ENCODE peak calls at places on chromosome 19, in nine cellular contexts. B is lung microvascular endothelial cell; W is hippocampal formation; K is anterior cingulate cortex; Y is activated CD4-positive, alpha-beta T cell treated with anti-CD3 and anti-CD28 coated beads, Interleukin-2, amount 50 U/mL, for 1 hour; G is Ammon's horn; A is T-helper 9 cell; D is effector memory CD8-positive, alpha-beta T cell; C is astrocyte. E is an unnamed sample.

GRCh38 chr19:31330761-31331160 is 18.5 kb downstream of the TSHZ3 start:
- DNase-seq in B (no peak), W (no peak), K (no peak), Y (no peak), G (no peak), A (no peak), D (no peak), C (no peak), E (no peak)

GRCh38 chr19:342801-343421 is 1.7 kb downstream of the MIER2 start:
- DNase-seq in B (peak), W (no peak), K (no peak), Y (no peak), G (peak), A (no peak), D (no peak), C (peak), E (no peak)

GRCh38 chr19:7947939-7948338 is 4.5 kb upstream of the TIMM44 start:
- DNase-seq in B (no peak), W (no peak), K (no peak), Y (no peak), G (peak), A (no peak), D (no peak), C (peak), E (no peak)

GRCh38 chr19:6058411-6059201 is 51.7 kb downstream of the RFX2 start:
- DNase-seq in B (no peak), W (no peak), K (no peak), Y (no peak), G (no peak), A (no peak), D (no peak), C (no peak), E (no peak)

GRCh38 chr19:16522559-16523377 is 19.5 kb downstream of the CHERP start:
- DNase-seq in B (no peak), W (no peak), K (no peak), Y (no peak), G (no peak), A (no peak), D (no peak), C (no peak), E (no peak)

GRCh38 chr19:47306303-47306702 is 3.4 kb upstream of the C5AR1 start:
- DNase-seq in B (no peak), W (no peak), K (no peak), Y (no peak), G (no peak), A (no peak), D (no peak), C (no peak), E (no peak)

GRCh38 chr19:37997911-37998344 is 90.9 kb downstream of the SIPA1L3 start:
- DNase-seq in B (peak), W (no peak), K (no peak), Y (no peak), G (no peak), A (no peak), D (no peak), C (peak), E (no peak)

GRCh38 chr19:31262673-31263308 is 86.4 kb downstream of the TSHZ3 start:
- DNase-seq in B (no peak), W (no peak), K (no peak), Y (no peak), G (no peak), A (no peak), D (no peak), C (no peak), E (no peak)

GRCh38 chr19:46630806-46631205 is 5.2 kb downstream of the GNG8 start:
- DNase-seq in B (no peak), W (no peak), K (no peak), Y (no peak), G (no peak), A (no peak), D (no peak), C (no peak), E (no peak)

GRCh38 chr19:55247621-55248099 is 11.2 kb downstream of the PPP6R1 start:
- DNase-seq in B (peak), W (no peak), K (no peak), Y (no peak), G (no peak), A (no peak), D (no peak), C (peak), E (no peak)

GRCh38 chr19:4662020-4662695 is 8.0 kb downstream of the MYDGF start:
- DNase-seq in B (no peak), W (no peak), K (no peak), Y (no peak), G (no peak), A (no peak), D (no peak), C (no peak), E (no peak)

GRCh38 chr19:1169921-1170885 is 3.9 kb downstream of the SBNO2 start:
- DNase-seq in B (peak), W (no peak), K (peak), Y (no peak), G (peak), A (no peak), D (no peak), C (peak), E (no peak)

GRCh38 chr19:5718579-5719273 is 1.2 kb downstream of the LONP1 start:
- DNase-seq in B (no peak), W (no peak), K (no peak), Y (no peak), G (no peak), A (no peak), D (no peak), C (peak), E (no peak)

GRCh38 chr19:17326595-17326966 is 8.1 kb downstream of the ANO8 start:
- DNase-seq in B (no peak), W (no peak), K (no peak), Y (no peak), G (no peak), A (no peak), D (no peak), C (no peak), E (no peak)

E was measured in activated gamma-delta T cell treated with Interleukin-2 at 50 U/mL for 16 hours.